ENCODE peak calls at places on chromosomes 4 and X, in five cellular contexts. One of them, this sample, is unnamed.

GRCh38 chr4:141652161-141652778 is 15.9 kb downstream of the IL15 start:
- DNase-seq in upper lobe of left lung: no peak
- DNase-seq in heart right ventricle: no peak
- DNase-seq in CD8-positive, alpha-beta T cell: no peak
- DNase-seq in Panc1: no peak
- DNase-seq in this sample: peak; percentile 56

GRCh38 chrX:38664285-38664684 is 102.9 kb downstream of the TSPAN7 start:
- DNase-seq in upper lobe of left lung: no peak
- DNase-seq in CD8-positive, alpha-beta T cell: no peak
- DNase-seq in heart right ventricle: peak; percentile 6
- DNase-seq in Panc1: no peak
- DNase-seq in this sample: no peak

GRCh38 chr4:185276036-185276435 is 66.6 kb downstream of the SNX25 start:
- DNase-seq in CD8-positive, alpha-beta T cell: no peak
- DNase-seq in heart right ventricle: no peak
- DNase-seq in Panc1: no peak
- DNase-seq in upper lobe of left lung: no peak
- DNase-seq in this sample: no peak

GRCh38 chrX:106484233-106484632 is 127.5 kb upstream of the RADX start:
- DNase-seq in CD8-positive, alpha-beta T cell: no peak
- DNase-seq in upper lobe of left lung: no peak
- DNase-seq in Panc1: no peak
- DNase-seq in heart right ventricle: no peak
- DNase-seq in this sample: no peak

GRCh38 chr4:52106701-52107100 is 55.6 kb downstream of the SPATA18 start:
- DNase-seq in CD8-positive, alpha-beta T cell: no peak
- DNase-seq in Panc1: no peak
- DNase-seq in heart right ventricle: no peak
- DNase-seq in upper lobe of left lung: no peak
- DNase-seq in this sample: peak; percentile 67

GRCh38 chr4:88215351-88215750 is 56.9 kb upstream of the ABCG2 start:
- DNase-seq in upper lobe of left lung: no peak
- DNase-seq in CD8-positive, alpha-beta T cell: no peak
- DNase-seq in Panc1: no peak
- DNase-seq in heart right ventricle: no peak
- DNase-seq in this sample: no peak

GRCh38 chr4:42359686-42360085 is 37.6 kb upstream of the SHISA3 start:
- DNase-seq in heart right ventricle: no peak
- DNase-seq in upper lobe of left lung: no peak
- DNase-seq in Panc1: no peak
- DNase-seq in CD8-positive, alpha-beta T cell: no peak
- DNase-seq in this sample: no peak

GRCh38 chr4:185357220-185357619 is 38.5 kb downstream of the LRP2BP start:
- DNase-seq in Panc1: no peak
- DNase-seq in CD8-positive, alpha-beta T cell: no peak
- DNase-seq in heart right ventricle: no peak
- DNase-seq in upper lobe of left lung: no peak
- DNase-seq in this sample: peak; percentile 31

GRCh38 chr4:40280586-40280985 is 54.5 kb upstream of the CHRNA9 start:
- DNase-seq in upper lobe of left lung: no peak
- DNase-seq in heart right ventricle: no peak
- DNase-seq in CD8-positive, alpha-beta T cell: no peak
- DNase-seq in Panc1: no peak
- DNase-seq in this sample: no peak

GRCh38 chrX:52262195-52262546 is 77.5 kb downstream of the MAGED4 start:
- DNase-seq in CD8-positive, alpha-beta T cell: no peak
- DNase-seq in Panc1: no peak
- DNase-seq in heart right ventricle: no peak
- DNase-seq in upper lobe of left lung: no peak
- DNase-seq in this sample: no peak

GRCh38 chr4:112523008-112523440 is 7.0 kb upstream of the NEUROG2 start:
- DNase-seq in CD8-positive, alpha-beta T cell: no peak
- DNase-seq in upper lobe of left lung: no peak
- DNase-seq in heart right ventricle: no peak
- DNase-seq in Panc1: no peak
- DNase-seq in this sample: no peak

GRCh38 chr4:80036949-80037348 is 36.1 kb downstream of the ANTXR2 start:
- DNase-seq in heart right ventricle: peak; percentile 11
- DNase-seq in CD8-positive, alpha-beta T cell: no peak
- DNase-seq in Panc1: no peak
- DNase-seq in upper lobe of left lung: no peak
- DNase-seq in this sample: peak; percentile 66

GRCh38 chr4:4866833-4867744 is 7.6 kb downstream of the MSX1 start:
- DNase-seq in CD8-positive, alpha-beta T cell: no peak
- DNase-seq in upper lobe of left lung: no peak
- DNase-seq in heart right ventricle: peak; percentile 46
- DNase-seq in Panc1: no peak
- DNase-seq in this sample: no peak

GRCh38 chr4:87251104-87251503 is 30.7 kb upstream of the KLHL8 start:
- DNase-seq in heart right ventricle: peak; percentile 24
- DNase-seq in CD8-positive, alpha-beta T cell: no peak
- DNase-seq in upper lobe of left lung: no peak
- DNase-seq in Panc1: no peak
- DNase-seq in this sample: no peak

DNA sequence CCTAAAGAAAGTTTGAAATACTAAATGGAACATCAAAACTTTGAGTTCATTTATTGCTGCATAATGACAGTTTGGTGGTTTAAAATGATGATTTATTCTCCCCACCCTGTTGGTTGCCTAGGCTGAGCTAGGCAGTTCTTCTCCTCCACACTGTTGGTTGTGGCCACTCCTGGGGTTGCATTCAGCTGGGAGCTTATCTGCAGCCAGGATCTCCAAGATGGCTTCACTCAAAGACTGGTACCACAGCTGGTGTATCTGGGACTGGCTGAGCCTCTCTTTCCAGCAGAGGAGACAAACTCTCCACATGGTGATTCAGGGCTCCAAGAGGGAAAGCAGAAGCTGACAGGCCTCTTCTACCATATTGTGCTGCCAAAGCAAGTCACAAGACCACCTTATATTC is 33.1 kb downstream of the MSL3 start:
- DNase-seq in Panc1: no peak
- DNase-seq in upper lobe of left lung: no peak
- DNase-seq in heart right ventricle: no peak
- DNase-seq in CD8-positive, alpha-beta T cell: no peak
- DNase-seq in this sample: no peak
- TF ChIP-seq CTCF in Panc1: no peak
- TF ChIP-seq CTCF in upper lobe of left lung: no peak
- TF ChIP-seq CTCF in heart right ventricle: no peak
- TF ChIP-seq CTCF in CD8-positive, alpha-beta T cell: no peak
- TF ChIP-seq CTCF in this sample: no peak

GRCh38 chrX:24646745-24647182 is 383 bp downstream of the PCYT1B start:
- DNase-seq in CD8-positive, alpha-beta T cell: no peak
- DNase-seq in upper lobe of left lung: no peak
- DNase-seq in heart right ventricle: no peak
- DNase-seq in Panc1: no peak
- DNase-seq in this sample: no peak

GRCh38 chrX:24643116-24643515 is 4.0 kb downstream of the PCYT1B start:
- DNase-seq in CD8-positive, alpha-beta T cell: no peak
- DNase-seq in heart right ventricle: no peak
- DNase-seq in upper lobe of left lung: no peak
- DNase-seq in Panc1: no peak
- DNase-seq in this sample: no peak

GRCh38 chrX:24651783-24652182 is 4.6 kb upstream of the PCYT1B start:
- DNase-seq in CD8-positive, alpha-beta T cell: no peak
- DNase-seq in heart right ventricle: no peak
- DNase-seq in upper lobe of left lung: no peak
- DNase-seq in Panc1: no peak
- DNase-seq in this sample: no peak

GRCh38 chrX:24647257-24648058 is at the start of gene PCYT1B:
- DNase-seq in heart right ventricle: peak; percentile 54
- DNase-seq in CD8-positive, alpha-beta T cell: peak; percentile 1
- DNase-seq in upper lobe of left lung: peak; percentile 78
- DNase-seq in Panc1: no peak
- DNase-seq in this sample: peak; percentile 4
- H3K4me3 ChIP-seq in heart right ventricle: peak within 1 kb of the TSS; percentile 42
- H3K4me3 ChIP-seq in CD8-positive, alpha-beta T cell: peak within 1 kb of the TSS; percentile 33
- H3K4me3 ChIP-seq in upper lobe of left lung: peak within 1 kb of the TSS; percentile 30
- H3K4me3 ChIP-seq in Panc1: no peak within 1 kb of the TSS
- H3K4me3 ChIP-seq in this sample: peak within 1 kb of the TSS; percentile 12

DNA sequence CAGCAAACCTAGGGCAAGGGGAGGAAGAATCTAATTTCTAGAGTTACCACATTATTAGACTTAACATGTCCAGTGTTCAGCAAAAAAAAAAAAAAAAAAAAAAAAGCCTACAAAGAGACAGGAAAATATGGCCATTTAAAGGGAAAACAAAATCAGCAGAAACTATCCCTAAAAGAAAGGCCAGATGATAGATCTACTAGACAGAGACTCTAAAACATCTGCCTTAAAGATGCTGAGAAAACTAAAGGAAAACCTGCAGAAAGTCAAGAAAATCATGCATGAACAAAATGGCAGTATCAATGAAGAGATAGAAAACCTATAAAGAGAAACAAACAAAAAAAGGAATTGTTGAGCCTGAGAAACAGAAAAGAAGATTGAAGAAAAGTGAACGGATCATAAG is 43.8 kb downstream of the NELFA start:
- DNase-seq in heart right ventricle: no peak
- DNase-seq in CD8-positive, alpha-beta T cell: no peak
- DNase-seq in Panc1: no peak
- DNase-seq in upper lobe of left lung: no peak
- DNase-seq in this sample: no peak
- H3K36me3 ChIP-seq in heart right ventricle: no peaks in the 10 kb centered on the region
- H3K36me3 ChIP-seq in CD8-positive, alpha-beta T cell: peaks cover 9% of the 10 kb centered on the region
- H3K36me3 ChIP-seq in Panc1: peaks cover 10% of the 10 kb centered on the region
- H3K36me3 ChIP-seq in upper lobe of left lung: peaks cover 31% of the 10 kb centered on the region
- H3K36me3 ChIP-seq in this sample: peaks cover 9% of the 10 kb centered on the region

GRCh38 chr4:6369511-6369910 is 99.9 kb downstream of the WFS1 start:
- DNase-seq in upper lobe of left lung: no peak
- DNase-seq in heart right ventricle: no peak
- DNase-seq in CD8-positive, alpha-beta T cell: no peak
- DNase-seq in Panc1: no peak
- DNase-seq in this sample: no peak

GRCh38 chr4:6368096-6368495 is 98.4 kb downstream of the WFS1 start:
- DNase-seq in upper lobe of left lung: no peak
- DNase-seq in Panc1: no peak
- DNase-seq in heart right ventricle: no peak
- DNase-seq in CD8-positive, alpha-beta T cell: no peak
- DNase-seq in this sample: no peak

GRCh38 chr4:6369035-6369434 is 99.4 kb downstream of the WFS1 start:
- DNase-seq in Panc1: no peak
- DNase-seq in upper lobe of left lung: no peak
- DNase-seq in CD8-positive, alpha-beta T cell: no peak
- DNase-seq in heart right ventricle: no peak
- DNase-seq in this sample: no peak

GRCh38 chr4:6367313-6367945 is 97.8 kb downstream of the WFS1 start:
- DNase-seq in CD8-positive, alpha-beta T cell: no peak
- DNase-seq in Panc1: no peak
- DNase-seq in heart right ventricle: no peak
- DNase-seq in upper lobe of left lung: no peak
- DNase-seq in this sample: no peak

DNA sequence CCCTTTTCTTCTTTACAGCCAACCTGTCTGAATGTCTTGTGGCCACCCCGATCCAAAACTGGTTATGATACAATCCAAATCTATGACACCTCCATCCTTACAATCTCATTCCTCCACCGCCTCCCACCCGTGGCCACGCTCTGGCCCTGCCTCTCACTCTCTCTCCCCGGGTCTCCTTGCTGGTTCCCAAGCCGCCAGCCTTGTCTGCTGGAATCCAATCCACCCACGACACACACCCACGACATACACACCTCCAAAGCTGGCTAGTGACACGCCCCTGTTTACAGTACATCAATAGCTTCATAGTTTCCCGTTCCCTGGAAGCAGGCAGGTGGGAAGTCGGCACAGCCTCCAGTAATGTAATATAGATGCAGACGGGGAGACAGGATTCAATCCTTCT is 99.0 kb downstream of the WFS1 start:
- DNase-seq in heart right ventricle: no peak
- DNase-seq in upper lobe of left lung: no peak
- DNase-seq in CD8-positive, alpha-beta T cell: no peak
- DNase-seq in Panc1: no peak
- DNase-seq in this sample: no peak
- TF ChIP-seq CTCF in heart right ventricle: no peak
- TF ChIP-seq CTCF in upper lobe of left lung: no peak
- TF ChIP-seq CTCF in CD8-positive, alpha-beta T cell: no peak
- TF ChIP-seq CTCF in Panc1: no peak
- TF ChIP-seq CTCF in this sample: no peak

GRCh38 chr4:68278045-68278444 is 32.6 kb upstream of the TMPRSS11B start:
- DNase-seq in Panc1: no peak
- DNase-seq in upper lobe of left lung: no peak
- DNase-seq in CD8-positive, alpha-beta T cell: no peak
- DNase-seq in heart right ventricle: no peak
- DNase-seq in this sample: no peak

GRCh38 chr4:68267433-68267944 is 22.0 kb upstream of the TMPRSS11B start:
- DNase-seq in upper lobe of left lung: no peak
- DNase-seq in Panc1: no peak
- DNase-seq in CD8-positive, alpha-beta T cell: no peak
- DNase-seq in heart right ventricle: no peak
- DNase-seq in this sample: no peak

GRCh38 chr4:68272860-68273259 is 27.4 kb upstream of the TMPRSS11B start:
- DNase-seq in Panc1: no peak
- DNase-seq in CD8-positive, alpha-beta T cell: no peak
- DNase-seq in heart right ventricle: no peak
- DNase-seq in upper lobe of left lung: no peak
- DNase-seq in this sample: no peak

DNA sequence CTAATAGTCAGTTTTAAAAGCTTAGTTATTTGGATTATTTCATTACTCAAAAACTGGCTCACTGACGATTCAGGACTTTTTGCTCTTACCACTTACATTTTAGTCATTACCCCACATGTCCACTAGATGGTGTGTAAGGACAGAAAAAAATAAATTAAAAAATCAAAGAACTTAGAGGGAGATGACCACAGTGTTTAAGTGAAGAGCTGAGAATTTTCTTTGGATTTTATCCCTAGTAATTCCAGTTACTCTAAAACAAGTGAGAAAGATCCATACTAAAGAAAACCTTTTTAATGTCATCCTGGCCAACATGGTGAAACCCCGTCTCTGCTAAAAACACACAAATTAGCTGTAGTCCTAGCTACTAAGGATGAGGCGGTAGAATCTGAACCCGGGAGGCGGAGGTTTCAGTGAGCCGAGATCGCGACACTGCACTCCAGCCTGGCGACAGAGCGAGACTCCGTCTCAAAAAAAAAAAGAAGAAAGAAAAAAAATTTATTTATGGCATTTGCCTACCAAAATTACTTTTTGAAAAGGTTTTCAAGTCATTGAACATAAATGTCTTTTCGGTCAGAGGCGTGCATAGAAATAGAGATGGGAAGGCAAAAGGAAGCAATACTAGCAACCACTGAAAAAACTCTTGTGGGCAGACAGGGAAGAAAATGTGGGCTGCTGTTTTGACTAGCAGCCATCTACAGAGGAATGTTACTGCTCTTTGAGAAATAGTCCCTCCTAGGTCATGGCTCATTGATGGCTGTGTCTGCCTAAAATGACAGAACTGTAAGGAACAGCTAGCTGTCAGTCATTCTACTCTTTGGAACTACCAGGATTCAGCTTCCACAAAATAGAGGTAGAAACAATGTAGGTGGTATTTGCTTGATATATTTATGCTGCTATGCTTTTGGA is 26.6 kb upstream of the TMPRSS11B start:
- DNase-seq in upper lobe of left lung: no peak
- DNase-seq in heart right ventricle: no peak
- DNase-seq in CD8-positive, alpha-beta T cell: no peak
- DNase-seq in Panc1: peak; percentile 56
- DNase-seq in this sample: peak; percentile 28
- H3K4me3 ChIP-seq in upper lobe of left lung: no peak overlapping the region
- H3K4me3 ChIP-seq in heart right ventricle: peak overlapping the region; percentile 31
- H3K4me3 ChIP-seq in CD8-positive, alpha-beta T cell: no peak overlapping the region
- H3K4me3 ChIP-seq in Panc1: peak overlapping the region; percentile 26
- H3K4me3 ChIP-seq in this sample: peak overlapping the region; percentile 33